ENCODE peak calls at places on chromosomes 12 and 14, in four cellular contexts. One of them, this sample, is unnamed.

GRCh38 chr12:97567619-97568110 is 105.1 kb downstream of the RMST start:
- DNase-seq in heart left ventricle: no peak
- DNase-seq in mammary epithelial cell: no peak
- DNase-seq in cardiac muscle cell: no peak
- DNase-seq in this sample: no peak

GRCh38 chr14:91911474-91912032 is 35.9 kb downstream of the FBLN5 start:
- DNase-seq in mammary epithelial cell: peak
- DNase-seq in heart left ventricle: no peak
- DNase-seq in cardiac muscle cell: peak
- DNase-seq in this sample: peak

GRCh38 chr14:49250109-49250508 is 336.1 kb downstream of the RPS29 start:
- DNase-seq in heart left ventricle: no peak
- DNase-seq in mammary epithelial cell: no peak
- DNase-seq in cardiac muscle cell: peak
- DNase-seq in this sample: no peak

GRCh38 chr12:51341259-51342007 is 5.0 kb downstream of the CELA1 start:
- DNase-seq in cardiac muscle cell: peak
- DNase-seq in heart left ventricle: peak
- DNase-seq in mammary epithelial cell: peak
- DNase-seq in this sample: peak

GRCh38 chr12:80868576-80868975 is 69.2 kb downstream of the LIN7A start:
- DNase-seq in heart left ventricle: no peak
- DNase-seq in mammary epithelial cell: no peak
- DNase-seq in cardiac muscle cell: no peak
- DNase-seq in this sample: no peak

GRCh38 chr12:34377243-34378035 is 355.1 kb downstream of the ALG10 start:
- DNase-seq in heart left ventricle: no peak
- DNase-seq in cardiac muscle cell: no peak
- DNase-seq in mammary epithelial cell: no peak
- DNase-seq in this sample: no peak

GRCh38 chr12:120199595-120200306 is 1.2 kb downstream of the RPLP0 start:
- DNase-seq in mammary epithelial cell: peak
- DNase-seq in cardiac muscle cell: peak
- DNase-seq in heart left ventricle: no peak
- DNase-seq in this sample: no peak

GRCh38 chr12:6963016-6963731 is 7.3 kb downstream of the PHB2 start:
- DNase-seq in cardiac muscle cell: no peak
- DNase-seq in mammary epithelial cell: peak
- DNase-seq in heart left ventricle: no peak
- DNase-seq in this sample: no peak

GRCh38 chr12:49693931-49694439 is 13.2 kb downstream of the FMNL3 start:
- DNase-seq in mammary epithelial cell: no peak
- DNase-seq in heart left ventricle: no peak
- DNase-seq in cardiac muscle cell: no peak
- DNase-seq in this sample: no peak

GRCh38 chr12:6769003-6769389 is 2.8 kb downstream of the PTMS start:
- DNase-seq in mammary epithelial cell: no peak
- DNase-seq in cardiac muscle cell: peak
- DNase-seq in heart left ventricle: peak
- DNase-seq in this sample: peak

GRCh38 chr14:55201219-55202096 is 10.1 kb upstream of the DLGAP5 start:
- DNase-seq in cardiac muscle cell: no peak
- DNase-seq in mammary epithelial cell: no peak
- DNase-seq in heart left ventricle: no peak
- DNase-seq in this sample: no peak

GRCh38 chr12:88375960-88376305 is 204.3 kb downstream of the KITLG start:
- DNase-seq in heart left ventricle: no peak
- DNase-seq in cardiac muscle cell: no peak
- DNase-seq in mammary epithelial cell: peak
- DNase-seq in this sample: no peak

GRCh38 chr12:1827806-1828805 is 7.7 kb downstream of the LRTM2 start:
- DNase-seq in heart left ventricle: peak
- DNase-seq in mammary epithelial cell: no peak
- DNase-seq in cardiac muscle cell: no peak
- DNase-seq in this sample: no peak

GRCh38 chr12:71708658-71709057 is 22.8 kb downstream of the TMEM19 start:
- DNase-seq in cardiac muscle cell: no peak
- DNase-seq in heart left ventricle: no peak
- DNase-seq in mammary epithelial cell: peak
- DNase-seq in this sample: no peak

GRCh38 chr12:72570601-72571000 is 298.4 kb downstream of the TRHDE start:
- DNase-seq in heart left ventricle: no peak
- DNase-seq in cardiac muscle cell: no peak
- DNase-seq in mammary epithelial cell: no peak
- DNase-seq in this sample: peak

GRCh38 chr12:52873832-52874572 is 25.2 kb upstream of the KRT78 start:
- DNase-seq in mammary epithelial cell: peak
- DNase-seq in heart left ventricle: peak
- DNase-seq in cardiac muscle cell: peak
- DNase-seq in this sample: peak

GRCh38 chr12:127293507-127294310 is 973.3 kb upstream of the TMEM132C start:
- DNase-seq in cardiac muscle cell: peak
- DNase-seq in mammary epithelial cell: peak
- DNase-seq in heart left ventricle: peak
- DNase-seq in this sample: peak

GRCh38 chr12:4810219-4810671 is 90.0 kb downstream of the GALNT8 start:
- DNase-seq in mammary epithelial cell: no peak
- DNase-seq in cardiac muscle cell: no peak
- DNase-seq in heart left ventricle: no peak
- DNase-seq in this sample: no peak

GRCh38 chr12:94718114-94718513 is 67.8 kb upstream of the TMCC3 start:
- DNase-seq in heart left ventricle: no peak
- DNase-seq in cardiac muscle cell: peak
- DNase-seq in mammary epithelial cell: peak
- DNase-seq in this sample: no peak

GRCh38 chr12:16359512-16360491 is 12.4 kb downstream of the MGST1 start:
- DNase-seq in cardiac muscle cell: peak
- DNase-seq in mammary epithelial cell: peak
- DNase-seq in heart left ventricle: peak
- DNase-seq in this sample: peak

GRCh38 chr12:16165506-16165905 is 112.0 kb downstream of the SLC15A5 start:
- DNase-seq in cardiac muscle cell: peak
- DNase-seq in heart left ventricle: no peak
- DNase-seq in mammary epithelial cell: peak
- DNase-seq in this sample: peak

GRCh38 chr14:63277784-63278183 is 41.0 kb downstream of the GPHB5 start:
- DNase-seq in mammary epithelial cell: no peak
- DNase-seq in cardiac muscle cell: no peak
- DNase-seq in heart left ventricle: no peak
- DNase-seq in this sample: no peak

GRCh38 chr12:62683724-62684501 is 217.3 kb downstream of the MON2 start:
- DNase-seq in mammary epithelial cell: no peak
- DNase-seq in cardiac muscle cell: peak
- DNase-seq in heart left ventricle: peak
- DNase-seq in this sample: peak

GRCh38 chr12:127169321-127170270 is 1097.4 kb upstream of the TMEM132C start:
- DNase-seq in mammary epithelial cell: no peak
- DNase-seq in heart left ventricle: no peak
- DNase-seq in cardiac muscle cell: no peak
- DNase-seq in this sample: no peak

GRCh38 chr12:85733984-85734383 is 102.2 kb downstream of the RASSF9 start:
- DNase-seq in cardiac muscle cell: peak
- DNase-seq in mammary epithelial cell: no peak
- DNase-seq in heart left ventricle: no peak
- DNase-seq in this sample: no peak

GRCh38 chr12:57725851-57726150 is 12.7 kb downstream of the AGAP2 start:
- DNase-seq in mammary epithelial cell: no peak
- DNase-seq in cardiac muscle cell: no peak
- DNase-seq in heart left ventricle: no peak
- DNase-seq in this sample: no peak

GRCh38 chr12:42450248-42450647 is 124.3 kb downstream of the PPHLN1 start:
- DNase-seq in mammary epithelial cell: peak
- DNase-seq in heart left ventricle: no peak
- DNase-seq in cardiac muscle cell: peak
- DNase-seq in this sample: no peak

GRCh38 chr12:58529897-58530296 is 390.4 kb downstream of the LRIG3 start:
- DNase-seq in mammary epithelial cell: peak
- DNase-seq in heart left ventricle: no peak
- DNase-seq in cardiac muscle cell: peak
- DNase-seq in this sample: peak

GRCh38 chr12:109720152-109720855 is 6.7 kb downstream of the FAM222A start:
- DNase-seq in heart left ventricle: peak
- DNase-seq in mammary epithelial cell: no peak
- DNase-seq in cardiac muscle cell: no peak
- DNase-seq in this sample: no peak

GRCh38 chr14:85501751-85502150 is 28.2 kb upstream of the FLRT2 start:
- DNase-seq in cardiac muscle cell: no peak
- DNase-seq in mammary epithelial cell: no peak
- DNase-seq in heart left ventricle: no peak
- DNase-seq in this sample: no peak

GRCh38 chr12:108340037-108340436 is 926 bp upstream of the CMKLR1 start:
- DNase-seq in cardiac muscle cell: no peak
- DNase-seq in heart left ventricle: no peak
- DNase-seq in mammary epithelial cell: no peak
- DNase-seq in this sample: no peak

GRCh38 chr12:8636581-8636980 is 23.9 kb upstream of the AICDA start:
- DNase-seq in heart left ventricle: no peak
- DNase-seq in mammary epithelial cell: no peak
- DNase-seq in cardiac muscle cell: no peak
- DNase-seq in this sample: no peak

GRCh38 chr12:52600941-52601481 is at the start of gene KRT72:
- DNase-seq in heart left ventricle: no peak
- DNase-seq in cardiac muscle cell: no peak
- DNase-seq in mammary epithelial cell: no peak
- DNase-seq in this sample: no peak

GRCh38 chr12:19998968-19999792 is 369.2 kb upstream of the PDE3A start:
- DNase-seq in heart left ventricle: no peak
- DNase-seq in mammary epithelial cell: no peak
- DNase-seq in cardiac muscle cell: no peak
- DNase-seq in this sample: no peak

DNA sequence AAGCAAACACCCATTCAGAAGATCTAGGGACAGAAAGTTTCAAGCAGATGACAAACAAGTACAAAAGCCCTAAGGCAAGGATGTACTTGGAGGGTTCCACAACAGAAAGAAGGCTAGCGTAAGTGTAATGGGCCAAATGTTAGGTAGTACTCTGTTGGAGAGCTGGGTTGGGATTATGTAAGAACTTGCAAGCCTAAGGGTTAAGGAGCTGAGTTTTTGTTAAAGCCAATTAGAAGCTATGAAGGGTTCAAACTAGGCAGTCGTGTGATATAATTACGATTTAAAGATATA is 41.4 kb downstream of the HECTD1 start:
- DNase-seq in mammary epithelial cell: peak
- DNase-seq in heart left ventricle: no peak
- DNase-seq in cardiac muscle cell: peak
- DNase-seq in this sample: no peak
- H3K27ac ChIP-seq in mammary epithelial cell: peak
- H3K27ac ChIP-seq in heart left ventricle: peak
- H3K27ac ChIP-seq in cardiac muscle cell: no peak
- H3K27ac ChIP-seq in this sample: no peak

DNA sequence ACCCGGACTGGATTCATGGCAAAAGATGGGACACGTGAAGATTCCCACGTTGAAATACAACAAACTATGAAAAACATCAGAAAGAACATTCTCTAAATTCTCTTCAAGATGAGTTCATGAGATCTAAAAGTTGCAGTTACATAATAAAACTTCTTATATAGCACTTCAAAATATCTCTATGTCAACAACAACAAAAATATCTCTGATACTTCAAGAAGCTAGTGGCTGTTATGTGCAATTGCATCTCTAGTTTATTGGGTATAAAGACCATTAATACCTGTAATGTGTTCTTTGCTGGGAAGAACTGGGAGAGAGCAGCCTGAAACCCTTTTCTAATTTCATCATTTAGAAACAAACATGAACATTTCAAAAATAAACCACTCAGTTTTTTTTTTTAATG is 69.2 kb upstream of the RGS6 start:
- DNase-seq in heart left ventricle: no peak
- DNase-seq in cardiac muscle cell: no peak
- DNase-seq in mammary epithelial cell: no peak
- DNase-seq in this sample: no peak
- TF ChIP-seq CTCF in heart left ventricle: peak
- TF ChIP-seq CTCF in cardiac muscle cell: no peak
- TF ChIP-seq CTCF in mammary epithelial cell: peak
- TF ChIP-seq CTCF in this sample: no peak

GRCh38 chr12:32070370-32070769 is 36.3 kb upstream of the BICD1 start:
- DNase-seq in cardiac muscle cell: no peak
- DNase-seq in mammary epithelial cell: no peak
- DNase-seq in heart left ventricle: no peak
- DNase-seq in this sample: no peak
- H3K27ac ChIP-seq in cardiac muscle cell: no peak
- H3K27ac ChIP-seq in mammary epithelial cell: no peak
- H3K27ac ChIP-seq in heart left ventricle: no peak
- H3K27ac ChIP-seq in this sample: no peak

GRCh38 chr12:59651230-59651920 is 55.5 kb downstream of the SLC16A7 start:
- DNase-seq in heart left ventricle: no peak
- DNase-seq in cardiac muscle cell: peak
- DNase-seq in mammary epithelial cell: peak
- DNase-seq in this sample: no peak

GRCh38 chr12:59649203-59649602 is 53.4 kb downstream of the SLC16A7 start:
- DNase-seq in cardiac muscle cell: peak
- DNase-seq in heart left ventricle: no peak
- DNase-seq in mammary epithelial cell: no peak
- DNase-seq in this sample: peak

GRCh38 chr12:59652098-59652497 is 56.3 kb downstream of the SLC16A7 start:
- DNase-seq in heart left ventricle: no peak
- DNase-seq in mammary epithelial cell: no peak
- DNase-seq in cardiac muscle cell: no peak
- DNase-seq in this sample: no peak

GRCh38 chr12:59654061-59654460 is 58.2 kb downstream of the SLC16A7 start:
- DNase-seq in heart left ventricle: no peak
- DNase-seq in mammary epithelial cell: no peak
- DNase-seq in cardiac muscle cell: no peak
- DNase-seq in this sample: no peak

DNA sequence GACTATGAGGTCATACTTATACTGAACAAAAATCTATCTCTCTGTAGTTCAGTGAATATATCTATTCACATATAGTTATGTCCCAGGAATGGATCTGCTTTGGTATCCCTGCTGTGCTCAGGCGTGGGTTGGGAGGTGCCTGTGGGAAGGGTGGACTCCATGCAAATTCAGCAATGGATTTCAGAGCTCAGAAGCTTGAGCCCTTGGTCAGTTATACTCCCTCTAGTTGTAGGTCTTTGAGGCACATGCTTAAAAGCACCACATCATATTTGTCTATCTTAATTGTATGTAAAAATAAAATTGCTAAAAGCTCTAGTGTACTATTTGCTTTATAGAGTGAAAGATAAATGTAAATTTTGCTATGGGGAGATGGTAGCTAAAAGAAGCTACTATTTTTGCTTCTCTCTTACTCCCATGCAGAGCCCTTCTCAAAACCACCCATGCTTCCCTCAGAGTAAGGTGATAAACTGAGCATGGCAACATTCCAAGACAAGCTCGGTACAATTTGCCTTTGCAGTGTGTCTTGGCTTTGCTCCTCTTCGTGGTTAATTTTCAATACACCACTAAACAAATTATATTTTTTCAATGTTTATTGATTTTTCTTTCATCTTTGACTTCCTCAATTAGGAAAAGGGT is 54.9 kb downstream of the SLC16A7 start:
- DNase-seq in heart left ventricle: no peak
- DNase-seq in cardiac muscle cell: peak
- DNase-seq in mammary epithelial cell: no peak
- DNase-seq in this sample: no peak
- TF ChIP-seq CTCF in heart left ventricle: no peak
- TF ChIP-seq CTCF in cardiac muscle cell: peak
- TF ChIP-seq CTCF in mammary epithelial cell: no peak
- TF ChIP-seq CTCF in this sample: no peak

This sample was measured in A673.